ENCODE peak calls at places on chromosome 1, in five cellular contexts. One of them, this sample, is unnamed.
A peak's percentile ranks its signal among the peaks of the same experiment; 100 is the strongest.

GRCh38 chr1:58735591-58735990 is 35.7 kb upstream of the MYSM1 start:
- DNase-seq in brain microvascular endothelial cell: no peak
- DNase-seq in cardiac muscle cell: no peak
- DNase-seq in HepG2: no peak
- DNase-seq in foreskin keratinocyte: no peak
- DNase-seq in this sample: no peak

GRCh38 chr1:247849616-247850015 is 7.4 kb upstream of the TRIM58 start:
- DNase-seq in brain microvascular endothelial cell: no peak
- DNase-seq in cardiac muscle cell: no peak
- DNase-seq in HepG2: no peak
- DNase-seq in foreskin keratinocyte: no peak
- DNase-seq in this sample: no peak

GRCh38 chr1:170205301-170205700 is 59.5 kb downstream of the NTMT2 start:
- DNase-seq in brain microvascular endothelial cell: no peak
- DNase-seq in cardiac muscle cell: no peak
- DNase-seq in HepG2: no peak
- DNase-seq in foreskin keratinocyte: no peak
- DNase-seq in this sample: no peak

GRCh38 chr1:115537415-115537814 is 104.4 kb upstream of the VANGL1 start:
- DNase-seq in brain microvascular endothelial cell: no peak
- DNase-seq in cardiac muscle cell: no peak
- DNase-seq in HepG2: no peak
- DNase-seq in foreskin keratinocyte: no peak
- DNase-seq in this sample: no peak

GRCh38 chr1:183025782-183026774 is 2.9 kb downstream of the LAMC1 start:
- DNase-seq in brain microvascular endothelial cell: no peak
- DNase-seq in cardiac muscle cell: no peak
- DNase-seq in HepG2: peak; percentile 41
- DNase-seq in foreskin keratinocyte: no peak
- DNase-seq in this sample: no peak

GRCh38 chr1:83606416-83606955 is 392.4 kb downstream of the TTLL7 start:
- DNase-seq in brain microvascular endothelial cell: no peak
- DNase-seq in cardiac muscle cell: no peak
- DNase-seq in HepG2: no peak
- DNase-seq in foreskin keratinocyte: no peak
- DNase-seq in this sample: no peak

GRCh38 chr1:160018900-160019299 is 12.9 kb downstream of the PIGM start:
- DNase-seq in brain microvascular endothelial cell: peak; percentile 45
- DNase-seq in cardiac muscle cell: peak; percentile 40
- DNase-seq in HepG2: no peak
- DNase-seq in foreskin keratinocyte: no peak
- DNase-seq in this sample: no peak

GRCh38 chr1:64539808-64540207 is 69.9 kb downstream of the CACHD1 start:
- DNase-seq in brain microvascular endothelial cell: peak; percentile 56
- DNase-seq in cardiac muscle cell: peak; percentile 87
- DNase-seq in HepG2: no peak
- DNase-seq in foreskin keratinocyte: no peak
- DNase-seq in this sample: no peak

GRCh38 chr1:36540056-36540455 is 57.3 kb upstream of the CSF3R start:
- DNase-seq in brain microvascular endothelial cell: no peak
- DNase-seq in cardiac muscle cell: no peak
- DNase-seq in HepG2: no peak
- DNase-seq in foreskin keratinocyte: no peak
- DNase-seq in this sample: no peak

GRCh38 chr1:8443558-8444194 is 125.8 kb downstream of the SLC45A1 start:
- DNase-seq in brain microvascular endothelial cell: no peak
- DNase-seq in cardiac muscle cell: peak; percentile 50
- DNase-seq in HepG2: no peak
- DNase-seq in foreskin keratinocyte: no peak
- DNase-seq in this sample: no peak

GRCh38 chr1:87331319-87332269 is 2.9 kb downstream of the LMO4 start:
- DNase-seq in brain microvascular endothelial cell: peak; percentile 31
- DNase-seq in cardiac muscle cell: peak; percentile 77
- DNase-seq in HepG2: peak; percentile 55
- DNase-seq in foreskin keratinocyte: peak; percentile 74
- DNase-seq in this sample: peak; percentile 66

GRCh38 chr1:206706298-206706791 is 21.6 kb downstream of the MAPKAPK2 start:
- DNase-seq in brain microvascular endothelial cell: peak; percentile 85
- DNase-seq in cardiac muscle cell: peak; percentile 92
- DNase-seq in HepG2: no peak
- DNase-seq in foreskin keratinocyte: no peak
- DNase-seq in this sample: no peak

GRCh38 chr1:223244366-223245103 is 101.5 kb upstream of the TLR5 start:
- DNase-seq in brain microvascular endothelial cell: no peak
- DNase-seq in cardiac muscle cell: no peak
- DNase-seq in HepG2: no peak
- DNase-seq in foreskin keratinocyte: no peak
- DNase-seq in this sample: peak; percentile 14

GRCh38 chr1:184181044-184181443 is 129.5 kb downstream of the TSEN15 start:
- DNase-seq in brain microvascular endothelial cell: no peak
- DNase-seq in cardiac muscle cell: no peak
- DNase-seq in HepG2: no peak
- DNase-seq in foreskin keratinocyte: no peak
- DNase-seq in this sample: no peak

GRCh38 chr1:225448146-225448805 is 20.4 kb upstream of the LBR start:
- DNase-seq in brain microvascular endothelial cell: no peak
- DNase-seq in cardiac muscle cell: no peak
- DNase-seq in HepG2: peak; percentile 76
- DNase-seq in foreskin keratinocyte: no peak
- DNase-seq in this sample: no peak

GRCh38 chr1:203175237-203176181 is at the start of gene MYBPH:
- DNase-seq in brain microvascular endothelial cell: no peak
- DNase-seq in cardiac muscle cell: no peak
- DNase-seq in HepG2: no peak
- DNase-seq in foreskin keratinocyte: no peak
- DNase-seq in this sample: no peak

GRCh38 chr1:177442580-177442979 is 271.8 kb downstream of the BRINP2 start:
- DNase-seq in brain microvascular endothelial cell: no peak
- DNase-seq in cardiac muscle cell: no peak
- DNase-seq in HepG2: no peak
- DNase-seq in foreskin keratinocyte: no peak
- DNase-seq in this sample: no peak

GRCh38 chr1:14685078-14685477 is 86.6 kb downstream of the KAZN start:
- DNase-seq in brain microvascular endothelial cell: no peak
- DNase-seq in cardiac muscle cell: no peak
- DNase-seq in HepG2: no peak
- DNase-seq in foreskin keratinocyte: no peak
- DNase-seq in this sample: no peak

GRCh38 chr1:93042134-93042821 is 36.8 kb upstream of the MTF2 start:
- DNase-seq in brain microvascular endothelial cell: no peak
- DNase-seq in cardiac muscle cell: no peak
- DNase-seq in HepG2: peak; percentile 70
- DNase-seq in foreskin keratinocyte: no peak
- DNase-seq in this sample: no peak

GRCh38 chr1:21322681-21323016 is 32.4 kb upstream of the ECE1 start:
- DNase-seq in brain microvascular endothelial cell: no peak
- DNase-seq in cardiac muscle cell: no peak
- DNase-seq in HepG2: no peak
- DNase-seq in foreskin keratinocyte: no peak
- DNase-seq in this sample: no peak
- H3K27ac ChIP-seq in brain microvascular endothelial cell: peak overlapping the region; percentile 54
- H3K27ac ChIP-seq in cardiac muscle cell: peak overlapping the region; percentile 86
- H3K27ac ChIP-seq in HepG2: peak overlapping the region; percentile 26
- H3K27ac ChIP-seq in foreskin keratinocyte: no peak overlapping the region
- H3K27ac ChIP-seq in this sample: no peak overlapping the region

DNA sequence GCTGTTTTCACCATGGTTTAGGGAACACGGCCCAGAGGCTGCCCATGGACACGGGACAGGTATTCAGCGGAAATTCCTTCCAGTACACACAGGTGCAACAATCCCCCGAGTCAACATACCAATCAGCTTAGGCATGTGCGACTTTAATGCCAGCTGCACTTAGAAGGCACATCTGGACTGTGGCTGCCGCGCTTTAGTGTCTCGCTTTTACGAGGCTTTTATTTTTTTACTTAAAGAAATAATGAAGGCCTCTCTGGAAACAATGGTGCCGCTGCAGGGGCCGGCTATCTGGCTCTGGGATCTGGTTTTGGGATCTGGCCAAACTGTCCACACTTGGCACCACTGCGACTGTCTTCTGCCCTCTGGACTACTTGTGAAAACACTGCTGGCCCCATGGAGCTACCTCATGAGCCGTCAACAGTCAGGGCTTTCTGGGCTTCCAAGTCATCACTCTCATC is 55.5 kb downstream of the SLC66A1 start:
- DNase-seq in brain microvascular endothelial cell: no peak
- DNase-seq in cardiac muscle cell: peak; percentile 29
- DNase-seq in HepG2: no peak
- DNase-seq in foreskin keratinocyte: peak; percentile 69
- DNase-seq in this sample: no peak
- H3K27ac ChIP-seq in brain microvascular endothelial cell: no peak overlapping the region
- H3K27ac ChIP-seq in cardiac muscle cell: no peak overlapping the region
- H3K27ac ChIP-seq in HepG2: no peak overlapping the region
- H3K27ac ChIP-seq in foreskin keratinocyte: no peak overlapping the region
- H3K27ac ChIP-seq in this sample: no peak overlapping the region

DNA sequence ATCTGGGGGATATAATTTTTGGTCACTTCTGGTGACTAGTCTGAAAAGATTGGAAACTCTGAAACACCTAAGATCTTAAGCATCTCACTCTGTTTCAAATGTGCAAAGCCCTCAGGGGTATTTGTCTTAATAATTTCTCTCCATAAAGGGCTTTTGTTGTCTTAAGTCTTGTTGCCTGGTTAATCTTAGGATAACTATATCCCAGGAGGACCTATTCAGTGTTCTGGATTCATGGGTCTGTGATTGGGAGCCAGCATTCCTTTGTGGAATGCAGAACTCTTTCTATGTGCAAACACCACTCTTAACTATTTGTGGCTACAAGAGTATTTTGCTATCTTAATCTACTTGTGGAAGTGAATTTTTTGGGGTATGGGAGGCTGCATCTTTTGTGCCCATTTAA is 1573.0 kb upstream of the PRMT6 start:
- DNase-seq in brain microvascular endothelial cell: no peak
- DNase-seq in cardiac muscle cell: no peak
- DNase-seq in HepG2: no peak
- DNase-seq in foreskin keratinocyte: no peak
- DNase-seq in this sample: no peak
- H3K27ac ChIP-seq in brain microvascular endothelial cell: no peak overlapping the region
- H3K27ac ChIP-seq in cardiac muscle cell: no peak overlapping the region
- H3K27ac ChIP-seq in HepG2: no peak overlapping the region
- H3K27ac ChIP-seq in foreskin keratinocyte: no peak overlapping the region
- H3K27ac ChIP-seq in this sample: no peak overlapping the region

GRCh38 chr1:27689423-27690173 is 17.6 kb upstream of the IFI6 start:
- DNase-seq in brain microvascular endothelial cell: peak; percentile 63
- DNase-seq in cardiac muscle cell: peak; percentile 64
- DNase-seq in HepG2: no peak
- DNase-seq in foreskin keratinocyte: no peak
- DNase-seq in this sample: no peak
- H3K27ac ChIP-seq in brain microvascular endothelial cell: no peak overlapping the region
- H3K27ac ChIP-seq in cardiac muscle cell: no peak overlapping the region
- H3K27ac ChIP-seq in HepG2: no peak overlapping the region
- H3K27ac ChIP-seq in foreskin keratinocyte: no peak overlapping the region
- H3K27ac ChIP-seq in this sample: no peak overlapping the region

GRCh38 chr1:227729144-227729880 is 5.8 kb downstream of the JMJD4 start:
- DNase-seq in brain microvascular endothelial cell: no peak
- DNase-seq in cardiac muscle cell: no peak
- DNase-seq in HepG2: no peak
- DNase-seq in foreskin keratinocyte: no peak
- DNase-seq in this sample: no peak
- H3K27ac ChIP-seq in brain microvascular endothelial cell: no peak overlapping the region
- H3K27ac ChIP-seq in cardiac muscle cell: peak overlapping the region; percentile 62
- H3K27ac ChIP-seq in HepG2: no peak overlapping the region
- H3K27ac ChIP-seq in foreskin keratinocyte: no peak overlapping the region
- H3K27ac ChIP-seq in this sample: peak overlapping the region; percentile 23

DNA sequence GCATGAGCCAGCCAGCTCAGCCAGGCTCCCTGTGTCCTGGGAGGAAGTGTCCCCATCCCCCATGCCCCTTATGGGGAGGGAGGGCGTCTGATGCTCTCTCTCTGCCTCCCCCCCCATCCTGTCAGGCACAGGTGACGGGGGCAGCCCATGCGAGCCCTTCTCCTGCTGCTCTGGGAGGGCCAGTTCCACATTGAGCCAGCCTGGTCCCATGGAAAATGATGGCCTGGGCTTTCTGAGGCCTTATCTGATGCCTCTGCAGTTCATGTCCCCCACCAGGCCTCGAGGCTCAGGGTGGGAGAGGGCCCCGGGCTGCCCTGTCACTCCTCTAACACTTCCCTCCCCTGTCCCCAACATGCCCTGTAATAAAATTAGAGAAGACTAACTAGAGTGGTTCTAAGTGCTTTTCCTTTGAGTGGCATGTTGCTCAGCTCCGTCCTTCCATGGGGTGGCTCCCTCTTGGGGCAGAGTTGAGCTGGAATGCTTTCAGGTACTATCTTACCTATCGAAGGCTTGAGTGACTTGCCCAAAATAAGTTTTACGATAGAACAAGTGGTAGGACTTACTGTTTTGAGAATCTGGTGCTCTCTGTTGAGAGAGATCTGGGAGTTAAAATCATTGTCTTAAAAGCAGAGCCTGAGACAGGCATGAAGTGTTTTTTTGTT is 1.8 kb upstream of the MTFR1L start:
- DNase-seq in brain microvascular endothelial cell: no peak
- DNase-seq in cardiac muscle cell: no peak
- DNase-seq in HepG2: peak; percentile 10
- DNase-seq in foreskin keratinocyte: no peak
- DNase-seq in this sample: no peak
- H3K27ac ChIP-seq in brain microvascular endothelial cell: no peak overlapping the region
- H3K27ac ChIP-seq in cardiac muscle cell: peak overlapping the region; percentile 95
- H3K27ac ChIP-seq in HepG2: peak overlapping the region; percentile 98
- H3K27ac ChIP-seq in foreskin keratinocyte: no peak overlapping the region
- H3K27ac ChIP-seq in this sample: peak overlapping the region; percentile 2

GRCh38 chr1:244970236-244970652 is 105.9 kb upstream of the HNRNPU start:
- DNase-seq in brain microvascular endothelial cell: peak; percentile 52
- DNase-seq in cardiac muscle cell: peak; percentile 86
- DNase-seq in HepG2: peak; percentile 77
- DNase-seq in foreskin keratinocyte: no peak
- DNase-seq in this sample: no peak
- H3K27ac ChIP-seq in brain microvascular endothelial cell: peak overlapping the region; percentile 100
- H3K27ac ChIP-seq in cardiac muscle cell: peak overlapping the region; percentile 99
- H3K27ac ChIP-seq in HepG2: peak overlapping the region; percentile 98
- H3K27ac ChIP-seq in foreskin keratinocyte: peak overlapping the region; percentile 100
- H3K27ac ChIP-seq in this sample: peak overlapping the region; percentile 100

This sample was measured in CD4-positive, alpha-beta T cell.